ENCODE peak calls at places on chromosomes 6 and 20, in eight cellular contexts. One of them, this sample, is unnamed.

GRCh38 chr20:22949710-22950109 is 85.4 kb upstream of the SSTR4 start:
- DNase-seq in astrocyte of the spinal cord: peak; percentile 79
- DNase-seq in adrenal gland: no peak
- DNase-seq in activated CD4-positive, alpha-beta T cell treated with anti-CD3 and anti-CD28 coated beads, Interleukin-2, amount 50 U/mL, for 1 hour: no peak
- DNase-seq in SHP77: no peak
- DNase-seq in stimulated activated CD8-positive, alpha-beta memory T cell treated with anti-CD3 and anti-CD28 coated beads, Interleukin-2, amount 100 ng/mL, for 48 hours: no peak
- DNase-seq in skeletal muscle cell: no peak
- DNase-seq in heart left ventricle: no peak
- DNase-seq in this sample: no peak

GRCh38 chr6:38973178-38974057 is 75.2 kb upstream of the GLP1R start:
- DNase-seq in astrocyte of the spinal cord: peak; percentile 69
- DNase-seq in adrenal gland: no peak
- DNase-seq in activated CD4-positive, alpha-beta T cell treated with anti-CD3 and anti-CD28 coated beads, Interleukin-2, amount 50 U/mL, for 1 hour: no peak
- DNase-seq in SHP77: no peak
- DNase-seq in stimulated activated CD8-positive, alpha-beta memory T cell treated with anti-CD3 and anti-CD28 coated beads, Interleukin-2, amount 100 ng/mL, for 48 hours: no peak
- DNase-seq in skeletal muscle cell: peak; percentile 36
- DNase-seq in heart left ventricle: no peak
- DNase-seq in this sample: peak; percentile 63

GRCh38 chr20:14384411-14384810 is 47.0 kb upstream of the FLRT3 start:
- DNase-seq in astrocyte of the spinal cord: no peak
- DNase-seq in adrenal gland: no peak
- DNase-seq in activated CD4-positive, alpha-beta T cell treated with anti-CD3 and anti-CD28 coated beads, Interleukin-2, amount 50 U/mL, for 1 hour: no peak
- DNase-seq in SHP77: no peak
- DNase-seq in stimulated activated CD8-positive, alpha-beta memory T cell treated with anti-CD3 and anti-CD28 coated beads, Interleukin-2, amount 100 ng/mL, for 48 hours: no peak
- DNase-seq in skeletal muscle cell: peak; percentile 6
- DNase-seq in heart left ventricle: no peak
- DNase-seq in this sample: no peak

GRCh38 chr6:38212579-38212978 is 393.1 kb downstream of the ZFAND3 start:
- DNase-seq in astrocyte of the spinal cord: no peak
- DNase-seq in adrenal gland: no peak
- DNase-seq in activated CD4-positive, alpha-beta T cell treated with anti-CD3 and anti-CD28 coated beads, Interleukin-2, amount 50 U/mL, for 1 hour: no peak
- DNase-seq in SHP77: peak; percentile 67
- DNase-seq in stimulated activated CD8-positive, alpha-beta memory T cell treated with anti-CD3 and anti-CD28 coated beads, Interleukin-2, amount 100 ng/mL, for 48 hours: no peak
- DNase-seq in skeletal muscle cell: no peak
- DNase-seq in heart left ventricle: peak; percentile 13
- DNase-seq in this sample: peak; percentile 71

GRCh38 chr20:46751856-46752255 is 42.4 kb downstream of the SLC2A10 start:
- DNase-seq in astrocyte of the spinal cord: no peak
- DNase-seq in adrenal gland: no peak
- DNase-seq in activated CD4-positive, alpha-beta T cell treated with anti-CD3 and anti-CD28 coated beads, Interleukin-2, amount 50 U/mL, for 1 hour: no peak
- DNase-seq in SHP77: peak; percentile 83
- DNase-seq in stimulated activated CD8-positive, alpha-beta memory T cell treated with anti-CD3 and anti-CD28 coated beads, Interleukin-2, amount 100 ng/mL, for 48 hours: no peak
- DNase-seq in skeletal muscle cell: no peak
- DNase-seq in heart left ventricle: no peak
- DNase-seq in this sample: peak; percentile 37

GRCh38 chr6:15440040-15440439 is 194.2 kb downstream of the JARID2 start:
- DNase-seq in astrocyte of the spinal cord: no peak
- DNase-seq in adrenal gland: no peak
- DNase-seq in activated CD4-positive, alpha-beta T cell treated with anti-CD3 and anti-CD28 coated beads, Interleukin-2, amount 50 U/mL, for 1 hour: no peak
- DNase-seq in SHP77: no peak
- DNase-seq in stimulated activated CD8-positive, alpha-beta memory T cell treated with anti-CD3 and anti-CD28 coated beads, Interleukin-2, amount 100 ng/mL, for 48 hours: no peak
- DNase-seq in skeletal muscle cell: no peak
- DNase-seq in heart left ventricle: no peak
- DNase-seq in this sample: no peak

GRCh38 chr6:155187994-155188706 is 75.7 kb upstream of the CLDN20 start:
- DNase-seq in astrocyte of the spinal cord: peak; percentile 47
- DNase-seq in adrenal gland: no peak
- DNase-seq in activated CD4-positive, alpha-beta T cell treated with anti-CD3 and anti-CD28 coated beads, Interleukin-2, amount 50 U/mL, for 1 hour: no peak
- DNase-seq in SHP77: no peak
- DNase-seq in stimulated activated CD8-positive, alpha-beta memory T cell treated with anti-CD3 and anti-CD28 coated beads, Interleukin-2, amount 100 ng/mL, for 48 hours: no peak
- DNase-seq in skeletal muscle cell: no peak
- DNase-seq in heart left ventricle: peak; percentile 25
- DNase-seq in this sample: peak; percentile 51

GRCh38 chr20:48750941-48751620 is 76.7 kb downstream of the PREX1 start:
- DNase-seq in astrocyte of the spinal cord: peak; percentile 14
- DNase-seq in adrenal gland: peak; percentile 71
- DNase-seq in activated CD4-positive, alpha-beta T cell treated with anti-CD3 and anti-CD28 coated beads, Interleukin-2, amount 50 U/mL, for 1 hour: peak; percentile 42
- DNase-seq in SHP77: no peak
- DNase-seq in stimulated activated CD8-positive, alpha-beta memory T cell treated with anti-CD3 and anti-CD28 coated beads, Interleukin-2, amount 100 ng/mL, for 48 hours: no peak
- DNase-seq in skeletal muscle cell: no peak
- DNase-seq in heart left ventricle: peak; percentile 77
- DNase-seq in this sample: peak; percentile 47

GRCh38 chr20:50305636-50306477 is 115.2 kb downstream of the CEBPB start:
- DNase-seq in astrocyte of the spinal cord: no peak
- DNase-seq in adrenal gland: peak; percentile 85
- DNase-seq in activated CD4-positive, alpha-beta T cell treated with anti-CD3 and anti-CD28 coated beads, Interleukin-2, amount 50 U/mL, for 1 hour: no peak
- DNase-seq in SHP77: peak; percentile 42
- DNase-seq in stimulated activated CD8-positive, alpha-beta memory T cell treated with anti-CD3 and anti-CD28 coated beads, Interleukin-2, amount 100 ng/mL, for 48 hours: no peak
- DNase-seq in skeletal muscle cell: no peak
- DNase-seq in heart left ventricle: no peak
- DNase-seq in this sample: no peak

GRCh38 chr6:30391240-30391639 is 46.3 kb downstream of the RPP21 start:
- DNase-seq in astrocyte of the spinal cord: no peak
- DNase-seq in adrenal gland: no peak
- DNase-seq in activated CD4-positive, alpha-beta T cell treated with anti-CD3 and anti-CD28 coated beads, Interleukin-2, amount 50 U/mL, for 1 hour: no peak
- DNase-seq in SHP77: no peak
- DNase-seq in stimulated activated CD8-positive, alpha-beta memory T cell treated with anti-CD3 and anti-CD28 coated beads, Interleukin-2, amount 100 ng/mL, for 48 hours: no peak
- DNase-seq in skeletal muscle cell: no peak
- DNase-seq in heart left ventricle: no peak
- DNase-seq in this sample: no peak

GRCh38 chr6:96836579-96837137 is 619 bp downstream of the GPR63 start:
- DNase-seq in astrocyte of the spinal cord: peak; percentile 19
- DNase-seq in adrenal gland: peak; percentile 21
- DNase-seq in activated CD4-positive, alpha-beta T cell treated with anti-CD3 and anti-CD28 coated beads, Interleukin-2, amount 50 U/mL, for 1 hour: no peak
- DNase-seq in SHP77: peak; percentile 36
- DNase-seq in stimulated activated CD8-positive, alpha-beta memory T cell treated with anti-CD3 and anti-CD28 coated beads, Interleukin-2, amount 100 ng/mL, for 48 hours: no peak
- DNase-seq in skeletal muscle cell: no peak
- DNase-seq in heart left ventricle: no peak
- DNase-seq in this sample: peak; percentile 31

GRCh38 chr6:169967687-169968086 is 216.3 kb downstream of the ERMARD start:
- DNase-seq in astrocyte of the spinal cord: no peak
- DNase-seq in adrenal gland: no peak
- DNase-seq in activated CD4-positive, alpha-beta T cell treated with anti-CD3 and anti-CD28 coated beads, Interleukin-2, amount 50 U/mL, for 1 hour: no peak
- DNase-seq in SHP77: no peak
- DNase-seq in stimulated activated CD8-positive, alpha-beta memory T cell treated with anti-CD3 and anti-CD28 coated beads, Interleukin-2, amount 100 ng/mL, for 48 hours: no peak
- DNase-seq in skeletal muscle cell: no peak
- DNase-seq in heart left ventricle: no peak
- DNase-seq in this sample: no peak

GRCh38 chr6:79170915-79171314 is 63.6 kb downstream of the HMGN3 start:
- DNase-seq in astrocyte of the spinal cord: peak; percentile 65
- DNase-seq in adrenal gland: no peak
- DNase-seq in activated CD4-positive, alpha-beta T cell treated with anti-CD3 and anti-CD28 coated beads, Interleukin-2, amount 50 U/mL, for 1 hour: no peak
- DNase-seq in SHP77: no peak
- DNase-seq in stimulated activated CD8-positive, alpha-beta memory T cell treated with anti-CD3 and anti-CD28 coated beads, Interleukin-2, amount 100 ng/mL, for 48 hours: no peak
- DNase-seq in skeletal muscle cell: peak; percentile 81
- DNase-seq in heart left ventricle: no peak
- DNase-seq in this sample: no peak

GRCh38 chr6:152351742-152352141 is 285.4 kb downstream of the SYNE1 start:
- DNase-seq in astrocyte of the spinal cord: no peak
- DNase-seq in adrenal gland: no peak
- DNase-seq in activated CD4-positive, alpha-beta T cell treated with anti-CD3 and anti-CD28 coated beads, Interleukin-2, amount 50 U/mL, for 1 hour: no peak
- DNase-seq in SHP77: no peak
- DNase-seq in stimulated activated CD8-positive, alpha-beta memory T cell treated with anti-CD3 and anti-CD28 coated beads, Interleukin-2, amount 100 ng/mL, for 48 hours: no peak
- DNase-seq in skeletal muscle cell: no peak
- DNase-seq in heart left ventricle: no peak
- DNase-seq in this sample: no peak

GRCh38 chr6:4253604-4254211 is 118.3 kb upstream of the ECI2 start:
- DNase-seq in astrocyte of the spinal cord: peak; percentile 81
- DNase-seq in adrenal gland: peak; percentile 57
- DNase-seq in activated CD4-positive, alpha-beta T cell treated with anti-CD3 and anti-CD28 coated beads, Interleukin-2, amount 50 U/mL, for 1 hour: no peak
- DNase-seq in SHP77: peak; percentile 2
- DNase-seq in stimulated activated CD8-positive, alpha-beta memory T cell treated with anti-CD3 and anti-CD28 coated beads, Interleukin-2, amount 100 ng/mL, for 48 hours: no peak
- DNase-seq in skeletal muscle cell: peak; percentile 51
- DNase-seq in heart left ventricle: peak; percentile 67
- DNase-seq in this sample: peak; percentile 70

GRCh38 chr6:166556871-166557322 is 29.6 kb downstream of the RAMACL start:
- DNase-seq in astrocyte of the spinal cord: peak; percentile 91
- DNase-seq in adrenal gland: peak; percentile 94
- DNase-seq in activated CD4-positive, alpha-beta T cell treated with anti-CD3 and anti-CD28 coated beads, Interleukin-2, amount 50 U/mL, for 1 hour: no peak
- DNase-seq in SHP77: peak; percentile 64
- DNase-seq in stimulated activated CD8-positive, alpha-beta memory T cell treated with anti-CD3 and anti-CD28 coated beads, Interleukin-2, amount 100 ng/mL, for 48 hours: no peak
- DNase-seq in skeletal muscle cell: peak; percentile 88
- DNase-seq in heart left ventricle: peak; percentile 90
- DNase-seq in this sample: peak; percentile 57

GRCh38 chr6:4449409-4449808 is 314.0 kb upstream of the ECI2 start:
- DNase-seq in astrocyte of the spinal cord: no peak
- DNase-seq in adrenal gland: no peak
- DNase-seq in activated CD4-positive, alpha-beta T cell treated with anti-CD3 and anti-CD28 coated beads, Interleukin-2, amount 50 U/mL, for 1 hour: no peak
- DNase-seq in SHP77: no peak
- DNase-seq in stimulated activated CD8-positive, alpha-beta memory T cell treated with anti-CD3 and anti-CD28 coated beads, Interleukin-2, amount 100 ng/mL, for 48 hours: no peak
- DNase-seq in skeletal muscle cell: no peak
- DNase-seq in heart left ventricle: no peak
- DNase-seq in this sample: no peak

GRCh38 chr20:15475483-15475882 is 1097.8 kb downstream of the KIF16B start:
- DNase-seq in astrocyte of the spinal cord: no peak
- DNase-seq in adrenal gland: peak; percentile 41
- DNase-seq in activated CD4-positive, alpha-beta T cell treated with anti-CD3 and anti-CD28 coated beads, Interleukin-2, amount 50 U/mL, for 1 hour: no peak
- DNase-seq in SHP77: peak; percentile 84
- DNase-seq in stimulated activated CD8-positive, alpha-beta memory T cell treated with anti-CD3 and anti-CD28 coated beads, Interleukin-2, amount 100 ng/mL, for 48 hours: no peak
- DNase-seq in skeletal muscle cell: no peak
- DNase-seq in heart left ventricle: peak; percentile 29
- DNase-seq in this sample: peak; percentile 0

This sample was measured in A673.